ENCODE peak calls at places on chromosomes 2 and 18, in eight cellular contexts. P, G, A, S, R, Z, V and L are unnamed samples.

GRCh38 chr2:172995323-172996244 is 80.1 kb upstream of the MAP3K20 start:
- DNase-seq in P (no peak), G (peak; percentile 63), A (no peak), S (no peak), R (no peak), Z (peak; percentile 44), V (no peak), L (no peak)

GRCh38 chr2:20660506-20660905 is 6.4 kb upstream of the GDF7 start:
- DNase-seq in P (no peak), G (no peak), A (no peak), S (no peak), R (no peak), Z (no peak), V (no peak), L (no peak)

GRCh38 chr2:96267159-96267971 is 1.3 kb downstream of the CIAO1 start:
- DNase-seq in P (peak; percentile 38), G (peak; percentile 55), A (no peak), S (no peak), R (no peak), Z (peak; percentile 83), V (peak; percentile 42), L (no peak)

GRCh38 chr2:1011018-1011405 is 60.4 kb downstream of the SNTG2 start:
- DNase-seq in P (no peak), G (no peak), A (no peak), S (no peak), R (no peak), Z (no peak), V (no peak), L (no peak)

GRCh38 chr2:136384541-136385303 is 266.8 kb upstream of the CXCR4 start:
- DNase-seq in P (peak; percentile 81), G (peak; percentile 68), A (peak; percentile 14), S (no peak), R (no peak), Z (peak; percentile 76), V (peak; percentile 59), L (no peak)

GRCh38 chr2:20415511-20415918 is 31.4 kb upstream of the RHOB start:
- DNase-seq in P (no peak), G (no peak), A (no peak), S (no peak), R (no peak), Z (no peak), V (peak; percentile 26), L (no peak)

GRCh38 chr18:38076346-38077053 is 510.9 kb upstream of the CELF4 start:
- DNase-seq in P (no peak), G (no peak), A (no peak), S (no peak), R (no peak), Z (no peak), V (no peak), L (no peak)

GRCh38 chr2:23092831-23093230 is 292.1 kb upstream of the KLHL29 start:
- DNase-seq in P (no peak), G (peak; percentile 0), A (peak; percentile 53), S (no peak), R (no peak), Z (peak; percentile 27), V (no peak), L (no peak)

GRCh38 chr18:36364911-36365624 is 67.6 kb downstream of the FHOD3 start:
- DNase-seq in P (no peak), G (no peak), A (no peak), S (no peak), R (no peak), Z (no peak), V (no peak), L (no peak)

GRCh38 chr2:109463891-109464290 is 149.9 kb downstream of the SEPTIN10 start:
- DNase-seq in P (no peak), G (no peak), A (no peak), S (no peak), R (no peak), Z (no peak), V (no peak), L (no peak)

GRCh38 chr2:3536682-3537632 is 17.6 kb upstream of the ADI1 start:
- DNase-seq in P (no peak), G (peak; percentile 58), A (no peak), S (no peak), R (no peak), Z (peak; percentile 30), V (peak; percentile 72), L (no peak)

GRCh38 chr2:158011055-158011771 is 90.5 kb upstream of the UPP2 start:
- DNase-seq in P (no peak), G (peak; percentile 64), A (no peak), S (no peak), R (no peak), Z (no peak), V (peak; percentile 54), L (no peak)

GRCh38 chr18:37309059-37309458 is 256.5 kb downstream of the CELF4 start:
- DNase-seq in P (peak; percentile 69), G (no peak), A (no peak), S (no peak), R (no peak), Z (peak; percentile 8), V (no peak), L (no peak)

GRCh38 chr2:71510196-71510807 is 56.9 kb downstream of the DYSF start:
- DNase-seq in P (peak; percentile 54), G (peak; percentile 4), A (peak; percentile 62), S (no peak), R (peak; percentile 48), Z (peak; percentile 72), V (peak; percentile 76), L (no peak)

GRCh38 chr2:164917296-164917903 is 37.9 kb downstream of the SLC38A11 start:
- DNase-seq in P (peak; percentile 56), G (no peak), A (peak; percentile 24), S (no peak), R (no peak), Z (peak; percentile 7), V (peak; percentile 19), L (no peak)